ENCODE peak calls at places on chromosomes 3 and 15, in nine cellular contexts. D is fibroblast of lung, U is cardiac muscle cell, B is tibial artery, T is testis, K is A673, Z is IMR-90, O is upper lobe of left lung, G is foreskin keratinocyte. J is an unnamed sample.
A peak's percentile ranks its signal among the peaks of the same experiment; 100 is the strongest.

GRCh38 chr3:47476644-47477199 is 981 bp upstream of the SCAP start:
- DNase-seq in D (no peak), U (no peak), B (no peak), T (peak; percentile 12), K (no peak), Z (no peak), O (no peak), G (no peak), J (no peak)

GRCh38 chr3:535566-536416 is 339.2 kb downstream of the CHL1 start:
- DNase-seq in D (peak; percentile 10), U (peak; percentile 22), B (no peak), T (peak; percentile 84), K (peak; percentile 19), Z (peak; percentile 11), O (peak; percentile 92), G (peak; percentile 58), J (no peak)

GRCh38 chr3:46127503-46127902 is 80.6 kb downstream of the CCR1 start:
- DNase-seq in D (peak; percentile 93), U (peak; percentile 93), B (no peak), T (no peak), K (no peak), Z (peak; percentile 87), O (no peak), G (peak; percentile 84), J (peak; percentile 50)

GRCh38 chr15:59993041-59993750 is 10.9 kb upstream of the FOXB1 start:
- DNase-seq in D (no peak), U (no peak), B (no peak), T (no peak), K (no peak), Z (no peak), O (peak; percentile 74), G (no peak), J (no peak)

GRCh38 chr15:42133892-42134502 is 22.4 kb downstream of the PLA2G4F start:
- DNase-seq in D (peak; percentile 17), U (peak; percentile 57), B (no peak), T (peak; percentile 40), K (peak; percentile 65), Z (peak; percentile 17), O (peak; percentile 29), G (no peak), J (peak; percentile 64)

GRCh38 chr15:69011641-69012040 is 2.9 kb upstream of the NOX5 start:
- DNase-seq in D (no peak), U (no peak), B (no peak), T (no peak), K (no peak), Z (no peak), O (no peak), G (no peak), J (no peak)

GRCh38 chr15:64997911-64998310 is 8.2 kb upstream of the SPG21 start:
- DNase-seq in D (no peak), U (no peak), B (no peak), T (no peak), K (no peak), Z (no peak), O (no peak), G (no peak), J (no peak)

GRCh38 chr3:10017636-10018292 is 8.5 kb upstream of the FANCD2 start:
- DNase-seq in D (peak; percentile 82), U (peak; percentile 52), B (no peak), T (no peak), K (no peak), Z (peak; percentile 89), O (no peak), G (no peak), J (no peak)

GRCh38 chr15:77028451-77029165 is 33.7 kb downstream of the PSTPIP1 start:
- DNase-seq in D (no peak), U (no peak), B (peak; percentile 8), T (no peak), K (no peak), Z (no peak), O (no peak), G (no peak), J (no peak)

GRCh38 chr3:180409170-180409569 is 192.8 kb upstream of the TTC14 start:
- DNase-seq in D (peak; percentile 23), U (no peak), B (no peak), T (no peak), K (no peak), Z (no peak), O (no peak), G (peak; percentile 51), J (peak; percentile 27)
- H3K27ac ChIP-seq in D (no peak overlapping the region), U (no peak overlapping the region), B (no peak overlapping the region), T (no peak overlapping the region), K (no peak overlapping the region), Z (no peak overlapping the region), O (no peak overlapping the region), G (no peak overlapping the region), J (no peak overlapping the region)

DNA sequence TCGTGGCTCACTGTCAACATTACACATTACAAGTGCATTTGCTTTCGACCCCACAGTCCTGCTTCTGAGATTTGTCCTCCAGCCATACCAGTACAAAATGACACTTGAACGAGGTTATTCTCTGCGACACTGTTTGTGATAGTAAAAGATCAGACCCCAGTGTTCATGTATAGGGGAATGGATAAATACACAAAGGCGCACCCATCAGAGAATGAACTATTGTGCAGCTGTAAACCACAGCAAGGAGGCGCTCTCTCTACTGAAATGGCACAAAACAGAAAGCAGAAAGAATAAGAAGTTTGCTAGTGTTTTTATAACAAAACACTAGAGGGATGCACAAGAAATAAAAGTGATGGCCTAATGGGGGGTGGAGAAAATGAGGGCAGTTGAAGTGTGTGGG is 4.9 kb upstream of the CHSY1 start:
- DNase-seq in D (no peak), U (no peak), B (no peak), T (no peak), K (peak; percentile 51), Z (no peak), O (no peak), G (no peak), J (no peak)
- TF ChIP-seq CTCF in D (peak; percentile 30), U (peak; percentile 27), B (no peak), T (no peak), K (peak; percentile 62), Z (peak; percentile 30), O (no peak), G (peak; percentile 54), J (no peak)

DNA sequence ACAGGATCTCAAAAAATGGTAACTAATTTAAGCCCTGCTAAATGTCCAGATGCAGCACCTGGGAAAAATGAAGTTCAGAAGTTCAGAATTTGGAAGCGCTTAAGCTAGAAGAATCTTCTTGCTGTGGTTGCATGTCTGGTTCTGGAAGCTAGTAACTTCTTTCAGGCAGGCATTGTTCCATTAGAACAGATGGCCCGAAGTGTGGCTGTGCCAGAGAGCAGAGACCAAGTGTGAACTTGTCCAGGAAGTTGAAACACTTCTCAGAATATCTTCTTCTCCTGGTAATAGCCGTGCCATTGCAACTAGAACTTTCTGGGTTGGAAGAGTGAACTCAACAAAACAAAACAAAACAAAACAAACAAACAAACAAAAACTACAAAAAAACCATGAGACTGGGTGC is 80.0 kb downstream of the MITF start:
- DNase-seq in D (no peak), U (no peak), B (no peak), T (peak; percentile 36), K (no peak), Z (no peak), O (no peak), G (peak; percentile 13), J (no peak)
- H3K27ac ChIP-seq in D (no peak overlapping the region), U (peak overlapping the region; percentile 4), B (no peak overlapping the region), T (no peak overlapping the region), K (no peak overlapping the region), Z (no peak overlapping the region), O (no peak overlapping the region), G (no peak overlapping the region), J (no peak overlapping the region)

GRCh38 chr3:35549690-35550089 is 89.6 kb upstream of the ARPP21 start:
- DNase-seq in D (no peak), U (peak; percentile 15), B (no peak), T (peak; percentile 60), K (peak; percentile 40), Z (no peak), O (no peak), G (no peak), J (no peak)
- TF ChIP-seq CTCF in D (no peak), U (no peak), B (no peak), T (no peak), K (no peak), Z (no peak), O (no peak), G (no peak), J (no peak)

DNA sequence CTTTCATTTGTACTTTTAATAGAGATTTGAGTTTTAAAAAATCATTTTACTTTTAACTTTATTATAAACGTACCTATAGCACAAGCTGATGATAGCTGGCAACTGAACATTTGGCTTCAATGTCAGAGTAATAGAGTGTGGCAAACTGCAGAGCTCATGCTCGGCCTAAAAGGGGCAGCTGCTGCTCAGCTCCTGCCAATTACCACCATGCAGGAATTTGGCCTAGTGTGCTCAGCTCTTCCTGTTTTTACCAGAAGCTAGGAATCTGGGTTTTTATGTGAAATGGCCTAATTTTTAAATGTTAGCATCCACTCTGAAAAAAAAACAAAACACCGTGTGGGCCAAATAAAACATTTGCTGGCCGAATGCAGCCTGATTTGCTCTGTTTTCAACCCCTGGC is 1.8 kb downstream of the IFT122 start:
- DNase-seq in D (peak; percentile 62), U (peak; percentile 87), B (peak; percentile 40), T (peak; percentile 30), K (no peak), Z (peak; percentile 50), O (no peak), G (no peak), J (no peak)
- H3K27ac ChIP-seq in D (peak overlapping the region; percentile 93), U (peak overlapping the region; percentile 4), B (peak overlapping the region; percentile 82), T (peak overlapping the region; percentile 67), K (peak overlapping the region; percentile 91), Z (peak overlapping the region; percentile 74), O (peak overlapping the region; percentile 93), G (no peak overlapping the region), J (no peak overlapping the region)

DNA sequence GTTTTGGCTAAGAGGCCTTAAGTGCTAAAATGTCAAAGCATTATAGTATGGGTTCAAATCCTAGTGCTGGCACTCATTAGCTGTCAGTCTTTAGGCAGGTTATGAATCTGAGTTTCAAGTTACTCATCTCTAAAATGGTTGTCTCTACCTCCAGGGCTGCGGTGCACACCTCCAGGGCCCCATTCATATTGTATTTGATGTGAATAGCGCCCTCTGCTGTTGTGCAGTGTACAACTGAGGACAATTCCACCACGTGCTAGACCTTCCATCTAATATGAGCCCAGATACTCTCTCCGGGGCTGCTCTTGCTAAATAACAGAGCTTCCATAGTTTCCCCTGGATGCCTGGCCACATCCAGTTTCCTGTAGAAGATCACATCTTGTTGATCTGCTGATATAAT is 54.3 kb downstream of the OXNAD1 start:
- DNase-seq in D (no peak), U (no peak), B (no peak), T (peak; percentile 60), K (peak; percentile 29), Z (no peak), O (no peak), G (no peak), J (no peak)
- TF ChIP-seq CTCF in D (peak; percentile 22), U (peak; percentile 37), B (no peak), T (peak; percentile 21), K (peak; percentile 71), Z (peak; percentile 20), O (peak; percentile 12), G (peak; percentile 53), J (no peak)

J was measured in RWPE1.